ENCODE peak calls at places on chromosomes 12 and 14, in seven cellular contexts. G is psoas muscle; K is stomach; R is uterus; J is CD4-positive, alpha-beta memory T cell; O is neuronal stem cell; S is GM23338. N is an unnamed sample.

GRCh38 chr12:67811437-67812361 is 163.2 kb downstream of the DYRK2 start:
- DNase-seq in S (no peak), G (no peak), J (no peak), R (no peak), K (no peak), O (no peak), N (no peak)

GRCh38 chr12:106238146-106238545 is 9.7 kb downstream of the CKAP4 start:
- DNase-seq in R (no peak), J (no peak), S (no peak), O (no peak), G (no peak), K (no peak), N (no peak)

GRCh38 chr12:90274407-90274806 is 565.8 kb upstream of the ATP2B1 start:
- DNase-seq in K (no peak), R (no peak), J (no peak), S (peak; percentile 24), G (no peak), O (no peak), N (no peak)

GRCh38 chr14:58298880-58299664 is 717 bp downstream of the ARID4A start:
- DNase-seq in R (peak; percentile 30), J (peak; percentile 36), K (peak; percentile 30), S (peak; percentile 53), O (peak; percentile 41), G (peak; percentile 69), N (peak; percentile 79)

GRCh38 chr14:67573268-67574010 is 26.6 kb downstream of the PIGH start:
- DNase-seq in K (no peak), G (no peak), S (no peak), J (no peak), R (no peak), O (no peak), N (no peak)

GRCh38 chr14:81519200-81519998 is 14.3 kb downstream of the SEL1L start:
- DNase-seq in S (no peak), G (no peak), K (no peak), O (no peak), J (peak; percentile 8), R (no peak), N (no peak)

GRCh38 chr12:3083241-3083921 is 6.2 kb downstream of the TSPAN9 start:
- DNase-seq in R (no peak), S (no peak), K (no peak), O (no peak), G (no peak), J (no peak), N (no peak)

GRCh38 chr12:112503521-112503920 is 84.8 kb downstream of the PTPN11 start:
- DNase-seq in S (no peak), G (no peak), J (no peak), R (no peak), O (no peak), K (no peak), N (no peak)

GRCh38 chr12:60205500-60205899 is 609.7 kb downstream of the SLC16A7 start:
- DNase-seq in R (no peak), K (no peak), G (no peak), O (no peak), J (no peak), S (peak; percentile 30), N (no peak)

GRCh38 chr12:46825526-46826414 is at the start of gene SLC38A4:
- DNase-seq in S (peak; percentile 80), R (peak; percentile 26), O (peak; percentile 57), G (peak; percentile 76), J (no peak), K (no peak), N (peak; percentile 79)

GRCh38 chr14:42480235-42480634 is 873.6 kb downstream of the LRFN5 start:
- DNase-seq in R (no peak), J (no peak), S (no peak), O (no peak), K (no peak), G (no peak), N (no peak)

GRCh38 chr12:44002607-44003006 is 166.7 kb downstream of the TMEM117 start:
- DNase-seq in J (no peak), O (no peak), R (no peak), K (no peak), S (no peak), G (no peak), N (no peak)

GRCh38 chr14:99461411-99461810 is 19.2 kb downstream of the SETD3 start:
- DNase-seq in R (no peak), K (no peak), O (no peak), S (no peak), J (no peak), G (no peak), N (no peak)

GRCh38 chr12:108568653-108569154 is 6.3 kb downstream of the ISCU start:
- DNase-seq in J (peak; percentile 86), K (no peak), G (no peak), R (no peak), O (no peak), S (no peak), N (no peak)

GRCh38 chr12:86727151-86727550 is 471.0 kb upstream of the MGAT4C start:
- DNase-seq in S (no peak), K (no peak), R (no peak), J (no peak), G (no peak), O (no peak), N (no peak)

GRCh38 chr14:76136476-76137160 is 15.1 kb upstream of the GPATCH2L start:
- DNase-seq in K (no peak), J (no peak), O (no peak), S (no peak), G (no peak), R (no peak), N (no peak)

GRCh38 chr14:76138119-76138757 is 13.5 kb upstream of the GPATCH2L start:
- DNase-seq in R (no peak), J (no peak), S (no peak), K (no peak), G (no peak), O (no peak), N (peak; percentile 66)

GRCh38 chr14:76135722-76136121 is 16.0 kb upstream of the GPATCH2L start:
- DNase-seq in J (no peak), S (no peak), G (no peak), R (no peak), O (no peak), K (no peak), N (no peak)

GRCh38 chr14:76143642-76144041 is 8.1 kb upstream of the GPATCH2L start:
- DNase-seq in J (no peak), G (no peak), S (no peak), O (no peak), K (no peak), R (no peak), N (no peak)

GRCh38 chr14:76138758-76139723 is 12.7 kb upstream of the GPATCH2L start:
- DNase-seq in R (no peak), S (peak; percentile 82), O (peak; percentile 80), G (no peak), K (no peak), J (no peak), N (peak; percentile 91)
- H3K4me3 ChIP-seq in R (peak overlapping the region; percentile 19), S (peak overlapping the region; percentile 84), O (peak overlapping the region; percentile 46), G (peak overlapping the region; percentile 60), K (peak overlapping the region; percentile 40), J (no peak overlapping the region), N (peak overlapping the region; percentile 49)

DNA sequence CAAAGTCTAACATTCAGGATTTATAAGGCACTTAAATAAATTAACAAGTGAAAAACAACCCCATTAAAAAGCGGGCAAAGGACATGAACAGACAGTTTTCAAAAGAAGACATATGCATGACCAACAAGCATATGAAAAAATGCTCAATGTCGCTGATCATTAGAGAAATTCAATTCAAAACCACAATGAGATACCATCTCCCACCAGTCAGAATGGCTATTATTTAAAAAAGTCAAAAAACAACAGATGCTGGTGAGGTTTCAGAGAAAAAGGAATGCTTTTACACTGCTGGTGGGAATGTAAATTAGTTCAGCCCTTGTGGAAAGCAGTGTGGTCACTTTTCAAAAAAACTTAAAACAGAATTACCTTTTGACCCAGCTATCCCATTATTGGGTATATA is 60.7 kb upstream of the BDKRB2 start:
- DNase-seq in S (no peak), G (no peak), O (no peak), R (no peak), J (no peak), K (no peak), N (no peak)
- H3K27me3 ChIP-seq in S (no peaks in the 10 kb centered on the region), G (no peaks in the 10 kb centered on the region), O (no peaks in the 10 kb centered on the region), R (no peaks in the 10 kb centered on the region), J (no peaks in the 10 kb centered on the region), K (no peaks in the 10 kb centered on the region), N (no peaks in the 10 kb centered on the region)

GRCh38 chr12:120353136-120353535 is 15.8 kb downstream of the MSI1 start:
- DNase-seq in S (no peak), R (no peak), K (no peak), J (no peak), O (no peak), G (no peak), N (no peak)

GRCh38 chr12:120350576-120351350 is 18.2 kb downstream of the MSI1 start:
- DNase-seq in G (no peak), S (no peak), J (no peak), O (no peak), K (peak; percentile 90), R (no peak), N (no peak)

GRCh38 chr12:120353556-120354317 is 15.2 kb downstream of the MSI1 start:
- DNase-seq in S (no peak), O (no peak), R (no peak), J (no peak), G (no peak), K (no peak), N (no peak)

GRCh38 chr12:120347766-120348165 is 20.2 kb upstream of the PLA2G1B start:
- DNase-seq in J (no peak), G (no peak), S (no peak), R (no peak), O (no peak), K (no peak), N (no peak)

DNA sequence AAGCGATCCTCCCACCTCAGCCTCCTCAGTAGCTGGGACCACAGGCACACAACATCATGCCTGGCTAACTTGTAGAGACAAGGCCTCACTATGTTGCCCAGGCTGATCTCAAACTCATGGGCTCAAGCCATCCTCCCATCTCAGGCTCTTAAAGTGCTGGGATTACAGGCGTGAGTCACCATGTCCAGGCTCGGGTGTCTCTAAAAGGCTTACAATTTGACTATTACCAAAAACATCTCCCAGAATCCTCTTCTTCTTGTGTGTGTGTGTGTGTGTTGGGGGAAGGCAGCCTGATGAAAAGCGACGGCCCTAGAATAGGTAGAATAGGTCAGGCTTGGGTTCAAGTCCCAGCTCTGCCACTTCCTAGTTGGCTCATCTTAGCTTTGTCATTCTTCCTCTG is 16.8 kb downstream of the MSI1 start:
- DNase-seq in O (no peak), R (no peak), G (no peak), K (no peak), S (no peak), J (no peak), N (no peak)
- H3K36me3 ChIP-seq in O (peaks cover 67% of the 10 kb centered on the region), R (no peaks in the 10 kb centered on the region), G (no peaks in the 10 kb centered on the region), K (peaks cover 15% of the 10 kb centered on the region), S (peaks cover 9% of the 10 kb centered on the region), J (no peaks in the 10 kb centered on the region), N (peaks cover 21% of the 10 kb centered on the region)

DNA sequence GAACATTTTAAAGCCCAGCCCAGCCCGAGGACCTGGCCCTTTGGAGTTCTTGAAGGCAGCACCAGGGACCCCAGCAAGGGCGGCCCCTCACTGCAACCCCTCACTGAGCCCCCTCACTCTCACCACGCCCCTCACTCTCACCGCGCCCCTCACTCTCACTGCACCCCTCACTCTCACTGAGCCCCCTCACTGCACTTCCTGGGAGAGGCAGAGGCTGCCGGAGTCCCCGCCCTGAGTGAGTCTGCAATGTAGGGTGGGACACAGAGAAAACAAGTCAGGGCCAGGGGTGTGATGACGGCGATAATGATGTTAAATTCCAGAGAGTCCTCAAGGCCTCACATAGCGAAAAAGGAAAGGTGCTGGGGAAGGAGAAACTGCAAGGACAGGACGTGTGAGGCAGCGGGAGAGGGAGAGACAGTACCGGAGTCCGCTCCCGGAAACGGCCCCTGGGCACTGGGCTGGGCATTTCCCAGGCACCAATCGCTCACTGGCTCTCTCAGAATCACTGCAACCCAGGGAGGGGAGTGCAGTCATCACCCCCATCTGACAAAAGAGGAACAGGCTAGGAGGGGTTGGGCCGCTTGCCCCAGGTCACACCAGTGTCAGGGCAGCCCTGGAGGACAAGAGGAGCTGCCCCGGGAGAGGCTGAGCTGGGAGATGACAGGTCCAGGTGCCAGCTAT is 24.9 kb downstream of the CCDC88C start:
- DNase-seq in K (no peak), O (no peak), S (no peak), G (no peak), J (no peak), R (no peak), N (peak; percentile 70)
- H3K4me3 ChIP-seq in K (no peak overlapping the region), O (no peak overlapping the region), S (no peak overlapping the region), G (no peak overlapping the region), J (no peak overlapping the region), R (no peak overlapping the region), N (no peak overlapping the region)